ENCODE peak calls at places on chromosomes 6 and 20, in ten cellular contexts. S is ovary, G is IMR-90, O is WERI-Rb-1, C is aorta, K is esophagus squamous epithelium, J is neuronal stem cell, A is cardiac muscle cell, Z is OCI-LY7, T is Panc1. I is an unnamed sample.

GRCh38 chr6:108592371-108593337 is 31.9 kb downstream of the FOXO3 start:
- DNase-seq in S (no peak), G (peak; percentile 87), O (no peak), C (no peak), K (peak; percentile 12), J (no peak), A (peak; percentile 66), Z (peak; percentile 93), T (no peak), I (peak; percentile 60)

GRCh38 chr6:53410508-53411258 is 61.9 kb upstream of the ELOVL5 start:
- DNase-seq in S (no peak), G (peak; percentile 33), O (peak; percentile 67), C (peak; percentile 47), K (peak; percentile 27), J (no peak), A (peak; percentile 55), Z (peak; percentile 80), T (peak; percentile 32), I (peak; percentile 66)

GRCh38 chr6:149478631-149479314 is 6.0 kb downstream of the ZC3H12D start:
- DNase-seq in S (no peak), G (no peak), O (no peak), C (no peak), K (no peak), J (no peak), A (no peak), Z (no peak), T (no peak), I (no peak)

GRCh38 chr6:163165922-163166321 is 248.6 kb upstream of the QKI start:
- DNase-seq in S (no peak), G (no peak), O (no peak), C (no peak), K (no peak), J (no peak), A (no peak), Z (no peak), T (no peak), I (no peak)

GRCh38 chr6:96923871-96924493 is 546 bp upstream of the KLHL32 start:
- DNase-seq in S (no peak), G (no peak), O (no peak), C (no peak), K (no peak), J (no peak), A (peak; percentile 5), Z (no peak), T (no peak), I (no peak)

GRCh38 chr20:22743426-22743825 is 159.1 kb upstream of the FOXA2 start:
- DNase-seq in S (no peak), G (no peak), O (no peak), C (no peak), K (no peak), J (no peak), A (no peak), Z (no peak), T (no peak), I (no peak)

GRCh38 chr20:14334306-14334930 is 3.0 kb downstream of the FLRT3 start:
- DNase-seq in S (peak; percentile 62), G (peak; percentile 45), O (peak; percentile 49), C (no peak), K (no peak), J (peak; percentile 52), A (peak; percentile 30), Z (peak; percentile 1), T (no peak), I (no peak)

GRCh38 chr6:106883808-106884262 is 90.7 kb downstream of the CD24 start:
- DNase-seq in S (no peak), G (no peak), O (peak; percentile 20), C (no peak), K (no peak), J (no peak), A (no peak), Z (peak; percentile 24), T (no peak), I (no peak)

GRCh38 chr6:37433657-37434271 is 743 bp downstream of the CMTR1 start:
- DNase-seq in S (no peak), G (peak; percentile 12), O (peak; percentile 50), C (peak; percentile 47), K (no peak), J (no peak), A (peak; percentile 21), Z (peak; percentile 53), T (no peak), I (peak; percentile 42)

GRCh38 chr6:117840541-117840983 is 66.5 kb upstream of the SLC35F1 start:
- DNase-seq in S (no peak), G (peak; percentile 36), O (peak; percentile 31), C (no peak), K (no peak), J (peak; percentile 47), A (peak; percentile 25), Z (peak; percentile 37), T (no peak), I (no peak)

GRCh38 chr6:122289721-122290501 is 109.5 kb upstream of the HSF2 start:
- DNase-seq in S (no peak), G (peak; percentile 7), O (no peak), C (no peak), K (no peak), J (no peak), A (peak; percentile 7), Z (no peak), T (peak; percentile 5), I (no peak)

GRCh38 chr20:36519944-36520343 is 21.4 kb upstream of the MYL9 start:
- DNase-seq in S (no peak), G (peak; percentile 26), O (no peak), C (no peak), K (no peak), J (no peak), A (no peak), Z (no peak), T (no peak), I (no peak)

DNA sequence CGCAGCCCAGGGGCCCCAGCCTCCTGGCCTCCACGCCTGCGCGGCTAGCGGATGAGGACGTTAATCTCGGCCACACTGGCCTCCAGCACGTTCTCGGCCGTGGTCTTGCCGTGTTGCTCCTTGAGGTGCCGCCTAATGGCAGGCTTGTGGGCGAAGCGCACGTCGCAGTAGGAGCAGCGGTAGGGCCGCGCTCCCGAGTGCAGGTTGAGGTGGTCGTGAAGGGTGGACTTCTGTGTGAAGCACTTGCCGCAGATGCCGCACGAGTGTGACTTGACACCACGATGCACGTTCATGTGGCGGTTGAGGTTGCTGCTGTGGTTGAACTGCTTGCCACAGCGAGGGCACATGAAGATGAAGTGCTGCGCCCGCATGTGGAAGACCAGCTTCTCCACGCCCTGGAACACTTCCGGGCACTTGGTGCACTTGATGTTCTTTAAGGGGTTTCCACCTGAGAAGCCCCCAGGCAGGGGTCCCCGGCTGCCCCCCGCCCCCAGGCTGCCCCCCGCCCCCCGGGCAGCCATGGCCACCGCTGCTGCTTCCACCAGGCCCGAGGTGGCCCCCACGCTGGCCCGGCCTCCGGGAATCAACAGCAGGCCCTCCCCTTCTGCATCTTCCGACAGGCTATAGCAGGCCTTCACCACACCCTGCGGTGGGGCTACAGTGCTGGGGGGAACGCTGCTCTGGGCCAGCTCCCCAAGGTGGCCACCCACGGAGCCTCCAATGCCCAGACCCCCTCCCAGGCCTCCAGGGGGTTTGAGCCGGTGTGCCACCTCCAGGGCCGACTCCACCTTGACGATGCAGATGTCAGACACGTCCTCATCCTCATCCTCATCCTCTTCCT is 1.8 kb downstream of the ZBTB12 start:
- DNase-seq in S (no peak), G (no peak), O (no peak), C (no peak), K (no peak), J (no peak), A (no peak), Z (no peak), T (no peak), I (peak; percentile 51)
- H3K27ac ChIP-seq in S (no peak overlapping the region), G (no peak overlapping the region), O (no peak overlapping the region), C (no peak overlapping the region), K (peak overlapping the region; percentile 92), J (no peak overlapping the region), A (peak overlapping the region; percentile 78), Z (no peak overlapping the region), T (no peak overlapping the region), I (no peak overlapping the region)

GRCh38 chr20:46087161-46087560 is 2.6 kb downstream of the NCOA5 start:
- DNase-seq in S (no peak), G (peak; percentile 42), O (no peak), C (no peak), K (no peak), J (no peak), A (peak; percentile 36), Z (peak; percentile 36), T (no peak), I (no peak)
- H3K27ac ChIP-seq in S (no peak overlapping the region), G (no peak overlapping the region), O (no peak overlapping the region), C (no peak overlapping the region), K (peak overlapping the region; percentile 9), J (no peak overlapping the region), A (no peak overlapping the region), Z (no peak overlapping the region), T (no peak overlapping the region), I (no peak overlapping the region)

GRCh38 chr6:132132911-132133639 is 181.9 kb upstream of the CCN2 start:
- DNase-seq in S (no peak), G (peak; percentile 85), O (no peak), C (no peak), K (no peak), J (no peak), A (peak; percentile 44), Z (no peak), T (no peak), I (no peak)

GRCh38 chr6:132132420-132132819 is 181.2 kb upstream of the CCN2 start:
- DNase-seq in S (no peak), G (peak; percentile 58), O (no peak), C (no peak), K (no peak), J (no peak), A (peak; percentile 77), Z (no peak), T (no peak), I (no peak)

GRCh38 chr6:132130530-132131298 is 179.5 kb upstream of the CCN2 start:
- DNase-seq in S (peak; percentile 40), G (peak; percentile 68), O (no peak), C (peak; percentile 84), K (no peak), J (no peak), A (peak; percentile 87), Z (no peak), T (no peak), I (no peak)

GRCh38 chr6:132131351-132131750 is 180.2 kb upstream of the CCN2 start:
- DNase-seq in S (no peak), G (no peak), O (no peak), C (no peak), K (no peak), J (no peak), A (peak; percentile 51), Z (no peak), T (no peak), I (no peak)

GRCh38 chr6:132131777-132132176 is 180.6 kb upstream of the CCN2 start:
- DNase-seq in S (no peak), G (peak; percentile 100), O (no peak), C (peak; percentile 70), K (no peak), J (no peak), A (peak; percentile 98), Z (no peak), T (peak; percentile 88), I (no peak)
- H3K27ac ChIP-seq in S (no peak overlapping the region), G (peak overlapping the region; percentile 96), O (no peak overlapping the region), C (peak overlapping the region; percentile 98), K (peak overlapping the region; percentile 83), J (no peak overlapping the region), A (no peak overlapping the region), Z (no peak overlapping the region), T (no peak overlapping the region), I (no peak overlapping the region)

DNA sequence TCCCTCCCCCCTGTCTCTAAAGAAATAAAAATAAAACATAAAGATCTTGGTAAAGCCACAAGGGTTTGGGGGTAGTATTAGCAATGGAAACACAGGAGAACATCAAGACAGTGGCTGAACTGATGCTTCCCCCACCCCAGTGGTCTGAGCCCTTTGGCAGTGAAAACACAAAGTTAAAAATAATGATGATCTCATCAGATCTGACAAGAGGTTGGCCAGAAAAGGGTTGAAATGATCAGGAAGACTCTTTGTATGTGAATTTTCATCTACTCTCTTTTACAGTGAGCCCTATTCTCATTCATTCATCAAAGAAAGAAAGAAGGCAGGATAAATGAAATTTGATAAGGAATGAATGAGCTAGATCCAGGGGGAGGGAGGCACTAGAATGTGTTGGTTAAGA is 93.7 kb downstream of the KCNB1 start:
- DNase-seq in S (no peak), G (no peak), O (no peak), C (no peak), K (no peak), J (no peak), A (no peak), Z (no peak), T (no peak), I (no peak)
- H3K27ac ChIP-seq in S (no peak overlapping the region), G (no peak overlapping the region), O (no peak overlapping the region), C (no peak overlapping the region), K (peak overlapping the region; percentile 16), J (no peak overlapping the region), A (no peak overlapping the region), Z (no peak overlapping the region), T (peak overlapping the region; percentile 41), I (no peak overlapping the region)